ENCODE peak calls at places on chromosome 19, in nine cellular contexts. W is uterus; G is activated CD4-positive, alpha-beta T cell treated with anti-CD3 and anti-CD28 coated beads for 48 hours; C is transverse colon; O is NCI-H2081; H is EL; D is progenitor cell of endocrine pancreas; Q is substantia nigra; T is stromal cell of bone marrow. V is an unnamed sample.

GRCh38 chr19:18086590-18087138 is at the start of gene IL12RB1:
- DNase-seq in G (peak), D (no peak), W (no peak), Q (no peak), H (peak), C (peak), O (no peak), T (no peak), V (peak)

GRCh38 chr19:17829855-17830566 is 8.7 kb upstream of the INSL3 start:
- DNase-seq in O (peak), W (no peak), C (peak), Q (no peak), D (peak), G (no peak), T (no peak), H (no peak), V (no peak)

GRCh38 chr19:2693492-2693891 is 9.0 kb downstream of the GNG7 start:
- DNase-seq in D (no peak), G (no peak), Q (no peak), O (no peak), H (no peak), T (no peak), C (no peak), W (no peak), V (no peak)

GRCh38 chr19:57934820-57935665 is at the start of gene ZNF418:
- DNase-seq in W (peak), T (peak), Q (peak), H (peak), C (peak), O (no peak), G (peak), D (peak), V (peak)

GRCh38 chr19:57056972-57057371 is 62.8 kb upstream of the USP29 start:
- DNase-seq in C (peak), T (no peak), H (peak), W (peak), G (no peak), O (no peak), D (no peak), Q (no peak), V (no peak)

GRCh38 chr19:39671739-39672363 is 16.1 kb downstream of the LGALS16 start:
- DNase-seq in H (peak), O (peak), C (no peak), W (no peak), T (peak), G (peak), D (no peak), Q (no peak), V (peak)

GRCh38 chr19:40232479-40232878 is 6.0 kb upstream of the CCNP start:
- DNase-seq in D (no peak), T (no peak), G (no peak), W (no peak), O (no peak), Q (no peak), C (no peak), H (no peak), V (no peak)

GRCh38 chr19:10420444-10421239 is at the start of gene PDE4A:
- DNase-seq in W (no peak), H (peak), G (peak), D (no peak), Q (no peak), T (no peak), O (peak), C (no peak), V (peak)

GRCh38 chr19:28329429-28329828 is 883.5 kb downstream of the UQCRFS1 start:
- DNase-seq in W (no peak), H (no peak), O (no peak), Q (no peak), D (no peak), C (no peak), G (no peak), T (no peak), V (no peak)

GRCh38 chr19:32675720-32676185 is at the start of gene RGS9BP:
- DNase-seq in H (peak), O (peak), W (peak), Q (peak), D (peak), C (peak), G (peak), T (peak), V (peak)

GRCh38 chr19:37304884-37305255 is 66.0 kb upstream of the ZNF527 start:
- DNase-seq in O (no peak), T (no peak), C (no peak), W (no peak), D (no peak), G (no peak), H (no peak), Q (no peak), V (no peak)

GRCh38 chr19:5037936-5038335 is 69.0 kb downstream of the KDM4B start:
- DNase-seq in W (no peak), G (no peak), Q (no peak), C (no peak), H (no peak), D (no peak), O (peak), T (no peak), V (no peak)

GRCh38 chr19:447816-448546 is 12.9 kb downstream of the SHC2 start:
- DNase-seq in Q (no peak), T (no peak), O (no peak), G (no peak), C (peak), W (peak), H (no peak), D (no peak), V (no peak)

GRCh38 chr19:5104871-5105351 is 136.0 kb downstream of the KDM4B start:
- DNase-seq in D (no peak), H (no peak), T (no peak), C (no peak), W (no peak), Q (no peak), G (no peak), O (no peak), V (no peak)

GRCh38 chr19:17311455-17312248 is 2.3 kb downstream of the DDA1 start:
- DNase-seq in D (no peak), T (no peak), C (no peak), O (no peak), W (no peak), H (peak), Q (no peak), G (no peak), V (no peak)